ENCODE peak calls at places on chromosomes 7 and 10, in eight cellular contexts. Y is NAMALWA; X is NCI-H69; B is WTC11; E is GM23338; J is stimulated activated CD8-positive, alpha-beta memory T cell treated with anti-CD3 and anti-CD28 coated beads, Interleukin-7, amount 100 ng/mL, for 24 hours; I is ACHN; Z is fibroblast of pulmonary artery. F is an unnamed sample.

GRCh38 chr10:20885678-20886077 is 11.4 kb downstream of the NEBL start:
- DNase-seq in B (no peak), Y (no peak), E (no peak), J (no peak), I (peak; percentile 34), X (peak; percentile 88), Z (peak; percentile 24), F (no peak)

GRCh38 chr7:36594445-36594844 is 129.8 kb downstream of the AOAH start:
- DNase-seq in J (no peak), Z (no peak), E (no peak), I (no peak), Y (no peak), X (no peak), B (no peak), F (no peak)

GRCh38 chr10:89836840-89837172 is 135.4 kb downstream of the KIF20B start:
- DNase-seq in I (no peak), Y (no peak), X (no peak), E (no peak), Z (no peak), B (no peak), J (no peak), F (no peak)

GRCh38 chr10:62919776-62920175 is 103.6 kb upstream of the EGR2 start:
- DNase-seq in E (no peak), I (no peak), J (no peak), Z (peak; percentile 63), B (no peak), X (no peak), Y (no peak), F (no peak)

GRCh38 chr10:88064608-88065383 is 201.4 kb downstream of the PTEN start:
- DNase-seq in B (no peak), X (peak; percentile 64), Y (no peak), Z (peak; percentile 69), I (no peak), J (no peak), E (no peak), F (peak; percentile 87)

GRCh38 chr7:953547-954327 is 743 bp downstream of the ADAP1 start:
- DNase-seq in E (peak; percentile 78), X (peak; percentile 41), Z (peak; percentile 42), Y (no peak), B (peak; percentile 63), I (no peak), J (no peak), F (peak; percentile 67)

GRCh38 chr7:118184392-118184899 is 482 bp downstream of the LSM8 start:
- DNase-seq in J (no peak), B (no peak), Y (peak; percentile 53), Z (peak; percentile 10), X (peak; percentile 31), I (peak; percentile 35), E (no peak), F (no peak)

GRCh38 chr7:115976651-115977050 is 53.9 kb downstream of the TFEC start:
- DNase-seq in X (no peak), J (no peak), I (no peak), Y (no peak), Z (no peak), E (no peak), B (no peak), F (no peak)

GRCh38 chr7:18861514-18861913 is 255.9 kb downstream of the TWIST1 start:
- DNase-seq in Y (no peak), X (no peak), I (no peak), J (no peak), Z (peak; percentile 90), E (no peak), B (no peak), F (no peak)

GRCh38 chr7:79702116-79702515 is 248.6 kb upstream of the MAGI2 start:
- DNase-seq in E (no peak), Y (no peak), J (no peak), X (no peak), Z (no peak), I (no peak), B (no peak), F (no peak)

GRCh38 chr10:104589431-104589830 is 51.7 kb upstream of the SORCS3 start:
- DNase-seq in I (peak; percentile 13), Y (no peak), X (no peak), E (no peak), B (no peak), Z (peak; percentile 2), J (no peak), F (no peak)

GRCh38 chr10:61356342-61356741 is 96.8 kb downstream of the TMEM26 start:
- DNase-seq in I (no peak), Y (no peak), X (no peak), Z (peak; percentile 10), E (no peak), J (no peak), B (no peak), F (no peak)

GRCh38 chr10:68559872-68560200 is 301 bp upstream of the TET1 start:
- DNase-seq in E (no peak), J (no peak), Y (no peak), B (no peak), Z (no peak), I (no peak), X (no peak), F (no peak)

GRCh38 chr10:35640951-35641429 is 1.1 kb downstream of the FZD8 start:
- DNase-seq in I (peak; percentile 65), J (no peak), Y (no peak), E (peak; percentile 83), X (peak; percentile 77), Z (peak; percentile 89), B (peak; percentile 71), F (peak; percentile 66)

GRCh38 chr7:69738396-69738889 is 140.2 kb downstream of the AUTS2 start:
- DNase-seq in J (no peak), B (no peak), I (no peak), Y (peak; percentile 93), Z (peak; percentile 4), X (peak; percentile 93), E (peak; percentile 43), F (no peak)

GRCh38 chr10:120421250-120421649 is 35.8 kb upstream of the PLPP4 start:
- DNase-seq in B (no peak), Z (no peak), Y (no peak), J (no peak), I (no peak), X (no peak), E (no peak), F (no peak)

GRCh38 chr7:91112902-91113321 is 151.3 kb upstream of the FZD1 start:
- DNase-seq in I (no peak), Z (peak; percentile 38), E (no peak), Y (no peak), B (no peak), J (no peak), X (no peak), F (no peak)

GRCh38 chr10:59434463-59435326 is 72.3 kb upstream of the FAM13C start:
- DNase-seq in X (no peak), I (peak; percentile 34), Z (peak; percentile 50), Y (no peak), J (no peak), B (no peak), E (no peak), F (no peak)

GRCh38 chr7:19133891-19134290 is 11.3 kb downstream of the FERD3L start:
- DNase-seq in X (peak; percentile 51), Z (peak; percentile 35), I (no peak), E (no peak), J (no peak), Y (no peak), B (no peak), F (no peak)

GRCh38 chr10:118721005-118721876 is 33.5 kb downstream of the CACUL1 start:
- DNase-seq in Y (peak; percentile 81), X (peak; percentile 40), B (peak; percentile 47), J (peak; percentile 25), E (peak; percentile 68), Z (peak; percentile 77), I (peak; percentile 72), F (no peak)

GRCh38 chr10:5508161-5508604 is 8.8 kb upstream of the CALML5 start:
- DNase-seq in B (no peak), E (no peak), Z (no peak), J (no peak), I (no peak), X (no peak), Y (no peak), F (no peak)

GRCh38 chr10:110525349-110526260 is 27.9 kb downstream of the DUSP5 start:
- DNase-seq in X (no peak), Y (no peak), Z (peak; percentile 68), I (no peak), E (no peak), B (no peak), J (no peak), F (no peak)

GRCh38 chr10:118916777-118917176 is 112.7 kb upstream of the NANOS1 start:
- DNase-seq in Y (no peak), E (no peak), J (no peak), Z (no peak), X (no peak), B (no peak), I (no peak), F (no peak)

GRCh38 chr10:80945267-80945880 is 407.7 kb downstream of the SH2D4B start:
- DNase-seq in B (no peak), E (peak; percentile 81), J (no peak), Y (peak; percentile 19), Z (no peak), X (no peak), I (peak; percentile 12), F (no peak)

GRCh38 chr10:116444527-116445142 is 17.0 kb downstream of the PNLIPRP3 start:
- DNase-seq in B (peak; percentile 31), Z (peak; percentile 46), I (peak; percentile 45), J (no peak), Y (peak; percentile 41), X (peak; percentile 5), E (peak; percentile 71), F (peak; percentile 35)

GRCh38 chr10:21099291-21099800 is 202.2 kb upstream of the NEBL start:
- DNase-seq in I (no peak), Z (no peak), X (no peak), E (no peak), Y (no peak), J (no peak), B (no peak), F (no peak)

GRCh38 chr10:29600067-29600466 is 34.7 kb downstream of the SVIL start:
- DNase-seq in J (no peak), Y (no peak), I (no peak), E (no peak), Z (no peak), B (no peak), X (no peak), F (no peak)

GRCh38 chr7:145224775-145225174 is 388.9 kb upstream of the TPK1 start:
- DNase-seq in I (no peak), E (peak; percentile 1), Z (no peak), J (no peak), B (no peak), X (no peak), Y (no peak), F (no peak)

GRCh38 chr10:102150970-102151773 is 1.0 kb upstream of the NOLC1 start:
- DNase-seq in E (no peak), Y (peak; percentile 38), B (no peak), Z (peak; percentile 60), X (no peak), J (no peak), I (peak; percentile 80), F (no peak)

GRCh38 chr10:86598151-86598550 is 56.2 kb upstream of the OPN4 start:
- DNase-seq in Z (no peak), B (no peak), E (no peak), J (no peak), X (no peak), I (no peak), Y (no peak), F (no peak)

GRCh38 chr7:12297709-12298108 is 86.6 kb downstream of the TMEM106B start:
- DNase-seq in Z (no peak), Y (no peak), I (no peak), E (peak; percentile 65), J (no peak), X (no peak), B (no peak), F (no peak)